ENCODE peak calls at places on chromosome 1, in four cellular contexts. Q, V, X and J are unnamed samples. For H3K9me3, the result is how much of the 10 kb centered on the place peaks cover.

GRCh38 chr1:43973981-43974442 is 748 bp upstream of the ATP6V0B start:
- DNase-seq in Q (no peak), X (no peak), V (no peak), J (peak)

GRCh38 chr1:64077281-64077940 is 126.0 kb upstream of the UBE2U start:
- DNase-seq in V (no peak), Q (no peak), X (no peak), J (no peak)

GRCh38 chr1:63705058-63705457 is 68.8 kb upstream of the ROR1 start:
- DNase-seq in V (no peak), X (no peak), Q (no peak), J (no peak)

GRCh38 chr1:28499553-28499952 is 6.3 kb upstream of the RCC1 start:
- DNase-seq in X (no peak), Q (no peak), V (no peak), J (no peak)

GRCh38 chr1:69551476-69552324 is 16.0 kb upstream of the LRRC7 start:
- DNase-seq in X (no peak), V (no peak), Q (no peak), J (no peak)

GRCh38 chr1:24486296-24487065 is 16.2 kb upstream of the RCAN3 start:
- DNase-seq in V (no peak), X (no peak), Q (no peak), J (no peak)

GRCh38 chr1:29689372-29690030 is 453.2 kb downstream of the PTPRU start:
- DNase-seq in X (no peak), V (no peak), Q (no peak), J (no peak)

GRCh38 chr1:58768971-58769808 is 14.7 kb downstream of the JUN start:
- DNase-seq in Q (peak), X (peak), V (peak), J (peak)

GRCh38 chr1:99558539-99558938 is 87.4 kb upstream of the PALMD start:
- DNase-seq in V (no peak), Q (no peak), X (no peak), J (no peak)

GRCh38 chr1:1806890-1807289 is 28.6 kb upstream of the NADK start:
- DNase-seq in X (no peak), Q (no peak), V (no peak), J (no peak)

GRCh38 chr1:170168263-170168662 is 22.5 kb downstream of the NTMT2 start:
- DNase-seq in X (no peak), V (no peak), Q (no peak), J (no peak)

GRCh38 chr1:25837253-25837875 is 17.6 kb downstream of the MTFR1L start:
- DNase-seq in X (no peak), V (no peak), Q (no peak), J (no peak)

GRCh38 chr1:30325085-30325935 is 398.1 kb downstream of the MATN1 start:
- DNase-seq in X (no peak), V (no peak), Q (no peak), J (no peak)

GRCh38 chr1:234486858-234487830 is 8.2 kb upstream of the TARBP1 start:
- DNase-seq in X (no peak), Q (no peak), V (no peak), J (peak)

GRCh38 chr1:190540366-190540765 is 62.7 kb upstream of the BRINP3 start:
- DNase-seq in Q (no peak), V (no peak), X (no peak), J (no peak)

GRCh38 chr1:56202743-56203142 is 376.6 kb downstream of the PLPP3 start:
- DNase-seq in Q (no peak), X (no peak), V (no peak), J (no peak)

GRCh38 chr1:163824006-163824405 is 502.3 kb downstream of the NUF2 start:
- DNase-seq in Q (no peak), X (no peak), V (no peak), J (peak)

GRCh38 chr1:241624925-241625324 is 15.2 kb downstream of the CHML start:
- DNase-seq in X (no peak), Q (no peak), V (no peak), J (no peak)

GRCh38 chr1:241630005-241630404 is 10.2 kb downstream of the CHML start:
- DNase-seq in V (no peak), X (no peak), Q (no peak), J (no peak)

GRCh38 chr1:241630476-241630875 is 9.7 kb downstream of the CHML start:
- DNase-seq in V (no peak), X (no peak), Q (no peak), J (no peak)

GRCh38 chr1:241630899-241631298 is 9.3 kb downstream of the CHML start:
- DNase-seq in X (no peak), V (no peak), Q (no peak), J (no peak)

GRCh38 chr1:241627453-241628329 is 12.5 kb downstream of the CHML start:
- DNase-seq in Q (no peak), V (no peak), X (no peak), J (peak)
- H3K4me3 ChIP-seq in Q (no peak), V (no peak), X (no peak), J (no peak)

GRCh38 chr1:115091582-115091981 is 2.3 kb upstream of the TSPAN2 start:
- DNase-seq in X (no peak), Q (no peak), V (no peak), J (no peak)

GRCh38 chr1:115088871-115089442 is 346 bp downstream of the TSPAN2 start:
- DNase-seq in V (no peak), Q (no peak), X (peak), J (no peak)

GRCh38 chr1:115089443-115090340 is at the start of gene TSPAN2:
- DNase-seq in Q (peak), X (peak), V (peak), J (peak)

GRCh38 chr1:115090956-115091355 is 1.7 kb upstream of the TSPAN2 start:
- DNase-seq in V (no peak), Q (no peak), X (no peak), J (no peak)

DNA sequence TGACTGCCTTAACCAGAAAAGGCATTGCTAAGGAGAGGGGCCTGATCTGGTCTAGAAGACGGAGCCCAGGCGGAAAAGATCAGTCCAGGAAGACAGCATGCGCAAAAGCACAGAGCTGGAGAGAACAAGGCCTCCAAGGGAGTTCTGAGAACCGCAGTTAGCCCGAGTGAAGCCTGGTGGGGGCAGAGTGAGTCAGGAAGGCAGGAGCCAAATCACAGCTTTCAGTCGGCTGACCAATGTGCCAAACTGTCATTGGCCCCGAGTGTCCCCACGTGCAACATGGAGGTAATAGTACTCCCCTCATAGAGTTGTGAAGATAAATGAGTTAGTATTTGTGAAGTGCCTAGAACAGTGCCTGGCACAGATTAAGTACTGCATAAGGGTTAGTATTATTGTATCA is 1.2 kb upstream of the TSPAN2 start:
- DNase-seq in X (no peak), V (no peak), Q (no peak), J (no peak)
- H3K9me3 ChIP-seq in X (under half), V (under half), Q (under half), J (under half)

DNA sequence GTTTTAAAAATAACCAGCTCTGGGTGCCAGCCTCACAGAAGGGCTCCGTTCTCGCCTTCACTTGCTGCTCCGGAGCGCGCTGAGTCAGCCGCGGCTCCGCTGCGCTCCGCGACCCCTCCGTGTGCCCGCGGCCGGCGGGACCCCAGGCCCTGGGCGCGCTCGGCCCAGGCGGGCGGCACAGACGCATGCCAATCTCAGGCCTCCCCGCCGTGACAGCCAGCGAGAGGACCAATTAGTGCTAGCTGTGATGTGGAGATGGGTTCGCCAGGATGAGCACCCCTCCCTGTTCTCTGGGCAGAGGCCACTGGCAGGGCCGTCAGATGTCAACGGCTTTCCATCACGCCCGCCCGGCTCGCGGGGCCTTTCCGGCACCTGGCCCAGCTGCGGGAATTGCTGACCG is 293.8 kb downstream of the SPATA17 start:
- DNase-seq in Q (no peak), V (no peak), X (no peak), J (no peak)
- H3K4me3 ChIP-seq in Q (no peak), V (no peak), X (no peak), J (no peak)

GRCh38 chr1:232754930-232755329 is 50.3 kb upstream of the MAP10 start:
- DNase-seq in V (no peak), X (no peak), Q (no peak), J (no peak)
- H3K9me3 ChIP-seq in V (under half), X (under half), Q (under half), J (under half)

GRCh38 chr1:93021539-93022134 is 57.4 kb upstream of the MTF2 start:
- DNase-seq in V (no peak), Q (no peak), X (no peak), J (no peak)

GRCh38 chr1:93025572-93025971 is 53.5 kb upstream of the MTF2 start:
- DNase-seq in Q (no peak), V (no peak), X (no peak), J (no peak)

GRCh38 chr1:93028542-93028941 is 50.5 kb upstream of the MTF2 start:
- DNase-seq in Q (no peak), V (no peak), X (no peak), J (no peak)

DNA sequence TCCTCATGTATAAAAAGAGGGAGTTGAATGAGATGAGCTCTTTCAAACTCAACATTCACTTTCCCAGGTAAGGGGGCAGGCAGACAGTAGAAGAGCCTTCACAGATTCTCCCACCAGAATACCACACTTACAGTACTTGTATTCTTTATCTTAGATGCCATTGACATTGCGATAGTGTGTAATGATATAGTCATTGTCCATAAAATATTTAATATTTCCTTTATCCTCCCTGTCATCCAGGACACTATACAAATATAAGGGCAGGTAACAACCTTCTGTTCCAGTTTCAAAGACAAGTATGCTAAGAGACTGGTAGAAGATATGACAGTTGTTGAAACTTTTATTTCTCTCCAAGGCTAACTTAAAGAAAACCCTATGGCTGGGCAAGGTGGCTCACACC is 56.5 kb upstream of the MTF2 start:
- DNase-seq in Q (no peak), V (no peak), X (no peak), J (no peak)
- H3K4me3 ChIP-seq in Q (no peak), V (no peak), X (no peak), J (no peak)